ENCODE peak calls at places on chromosomes 5 and 9, in eight cellular contexts. M is adrenal gland; A is fibroblast of lung; Q is CD8-positive, alpha-beta T cell; B is Peyer's patch; I is body of pancreas; O is brain microvascular endothelial cell; K is gastrocnemius medialis. T is an unnamed sample.
A peak's percentile ranks its signal among the peaks of the same experiment; 100 is the strongest.

GRCh38 chr9:99511723-99512122 is 289.6 kb downstream of the SEC61B start:
- DNase-seq in I (no peak), A (no peak), B (no peak), K (no peak), O (no peak), Q (no peak), M (no peak), T (no peak)

GRCh38 chr5:29238115-29238514 is 1955.4 kb upstream of the CDH6 start:
- DNase-seq in Q (no peak), A (no peak), O (no peak), B (no peak), K (no peak), M (no peak), I (no peak), T (no peak)

GRCh38 chr9:18208166-18209059 is 265.5 kb upstream of the ADAMTSL1 start:
- DNase-seq in B (peak; percentile 59), I (peak; percentile 62), A (peak; percentile 10), K (no peak), M (peak; percentile 28), O (peak; percentile 46), Q (no peak), T (peak; percentile 70)

GRCh38 chr5:133025804-133026663 is at the start of gene ZCCHC10:
- DNase-seq in M (peak; percentile 96), O (peak; percentile 88), B (peak; percentile 93), I (peak; percentile 85), Q (peak; percentile 82), K (peak; percentile 86), A (peak; percentile 92), T (peak; percentile 94)

GRCh38 chr5:100903036-100903887 is at the start of gene ST8SIA4:
- DNase-seq in O (peak; percentile 62), K (peak; percentile 60), M (peak; percentile 60), Q (peak; percentile 81), B (peak; percentile 70), I (no peak), A (peak; percentile 82), T (no peak)

GRCh38 chr5:59712836-59713487 is 180.6 kb downstream of the PDE4D start:
- DNase-seq in A (peak; percentile 37), Q (no peak), O (no peak), K (no peak), I (no peak), B (no peak), M (no peak), T (peak; percentile 12)

GRCh38 chr5:81794246-81794645 is 43.3 kb upstream of the SSBP2 start:
- DNase-seq in I (no peak), M (no peak), A (no peak), B (no peak), K (no peak), Q (no peak), O (no peak), T (no peak)

GRCh38 chr9:88236531-88237453 is 98.5 kb upstream of the SPATA31C2 start:
- DNase-seq in I (peak; percentile 22), M (no peak), O (no peak), Q (no peak), B (no peak), K (no peak), A (peak; percentile 76), T (no peak)

GRCh38 chr9:81737871-81738507 is 48.6 kb upstream of the TLE1 start:
- DNase-seq in K (no peak), Q (no peak), O (peak; percentile 95), M (peak; percentile 68), A (peak; percentile 92), I (peak; percentile 36), B (no peak), T (no peak)

GRCh38 chr9:73023025-73023541 is 70.2 kb upstream of the ALDH1A1 start:
- DNase-seq in K (peak; percentile 16), B (peak; percentile 66), O (no peak), Q (no peak), A (peak; percentile 62), I (peak; percentile 68), M (peak; percentile 50), T (peak; percentile 29)

GRCh38 chr9:116661037-116661954 is 25.8 kb upstream of the TRIM32 start:
- DNase-seq in Q (no peak), O (peak; percentile 45), I (peak; percentile 16), B (no peak), A (peak; percentile 72), M (peak; percentile 20), K (peak; percentile 23), T (peak; percentile 48)

GRCh38 chr9:6703898-6704639 is 53.7 kb upstream of the KDM4C start:
- DNase-seq in B (peak; percentile 80), A (peak; percentile 79), O (peak; percentile 62), K (peak; percentile 82), I (peak; percentile 86), Q (peak; percentile 67), M (peak; percentile 92), T (no peak)

GRCh38 chr5:109682383-109682782 is 7.3 kb upstream of the MAN2A1 start:
- DNase-seq in A (no peak), Q (no peak), O (no peak), I (no peak), K (no peak), M (no peak), B (no peak), T (peak; percentile 42)

GRCh38 chr5:177389368-177390169 is 5.3 kb downstream of the SLC34A1 start:
- DNase-seq in B (no peak), Q (no peak), A (peak; percentile 93), O (peak; percentile 91), K (no peak), I (no peak), M (no peak), T (peak; percentile 69)
- H3K4me3 ChIP-seq in B (no peak overlapping the region), Q (no peak overlapping the region), A (no peak overlapping the region), O (no peak overlapping the region), K (no peak overlapping the region), I (no peak overlapping the region), M (no peak overlapping the region), T (no peak overlapping the region)

GRCh38 chr9:78320875-78321496 is 24.1 kb downstream of the PSAT1 start:
- DNase-seq in K (no peak), A (no peak), B (no peak), O (no peak), Q (no peak), M (no peak), I (no peak), T (no peak)

GRCh38 chr9:78319197-78320029 is 22.5 kb downstream of the PSAT1 start:
- DNase-seq in B (no peak), K (no peak), M (no peak), I (no peak), O (no peak), A (no peak), Q (no peak), T (no peak)

GRCh38 chr9:78316151-78316892 is 19.4 kb downstream of the PSAT1 start:
- DNase-seq in A (no peak), M (no peak), Q (no peak), I (no peak), O (no peak), B (no peak), K (no peak), T (no peak)

GRCh38 chr9:78321505-78321904 is 24.6 kb downstream of the PSAT1 start:
- DNase-seq in K (no peak), Q (no peak), O (no peak), M (no peak), B (no peak), A (no peak), I (no peak), T (no peak)

GRCh38 chr9:78320030-78320693 is 23.2 kb downstream of the PSAT1 start:
- DNase-seq in Q (no peak), I (no peak), O (no peak), K (no peak), M (no peak), A (no peak), B (no peak), T (no peak)
- H3K36me3 ChIP-seq in Q (peaks cover 3% of the 10 kb centered on the region), I (no peaks in the 10 kb centered on the region), O (peaks cover 10% of the 10 kb centered on the region), K (no peaks in the 10 kb centered on the region), M (peaks cover 15% of the 10 kb centered on the region), A (no peaks in the 10 kb centered on the region), B (no peaks in the 10 kb centered on the region), T (no peaks in the 10 kb centered on the region)

DNA sequence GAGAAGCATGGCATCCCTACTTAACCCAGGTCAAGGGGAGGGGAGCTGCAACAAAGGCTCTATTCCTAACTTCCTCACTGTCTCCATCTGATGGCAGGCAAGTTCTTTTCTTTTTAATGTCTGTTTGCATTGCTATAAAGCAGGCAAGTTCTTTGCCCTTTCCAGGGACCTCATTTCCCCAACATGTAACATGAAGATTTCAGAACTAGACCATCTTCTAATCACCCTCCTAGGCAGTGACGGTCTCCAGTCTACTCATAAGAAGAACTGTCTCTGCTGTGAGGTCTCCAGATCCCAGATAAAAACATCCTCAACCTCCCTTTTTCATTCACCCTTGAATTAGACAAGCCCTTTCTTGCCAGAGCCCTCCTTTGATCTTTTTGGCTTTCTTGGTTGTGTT is 42.1 kb downstream of the PPP1R2B start:
- DNase-seq in K (no peak), B (no peak), Q (no peak), I (no peak), A (no peak), O (no peak), M (no peak), T (no peak)
- TF ChIP-seq CTCF in K (no peak), B (no peak), Q (no peak), I (no peak), A (no peak), O (no peak), M (no peak), T (no peak)

GRCh38 chr9:129888085-129888808 is 53.0 kb downstream of the USP20 start:
- DNase-seq in K (peak; percentile 39), B (peak; percentile 60), O (no peak), M (no peak), A (no peak), I (no peak), Q (peak; percentile 85), T (no peak)

GRCh38 chr9:129887210-129888084 is 52.2 kb downstream of the USP20 start:
- DNase-seq in I (no peak), K (no peak), M (no peak), O (peak; percentile 73), B (no peak), Q (no peak), A (peak; percentile 80), T (no peak)

GRCh38 chr9:129885018-129885669 is 49.9 kb downstream of the USP20 start:
- DNase-seq in K (no peak), A (no peak), Q (no peak), B (no peak), M (peak; percentile 61), I (peak; percentile 45), O (no peak), T (peak; percentile 40)

GRCh38 chr9:129885670-129886106 is 50.4 kb downstream of the USP20 start:
- DNase-seq in M (peak; percentile 93), B (peak; percentile 92), K (peak; percentile 82), I (peak; percentile 92), Q (peak; percentile 79), A (peak; percentile 93), O (peak; percentile 86), T (peak; percentile 95)

DNA sequence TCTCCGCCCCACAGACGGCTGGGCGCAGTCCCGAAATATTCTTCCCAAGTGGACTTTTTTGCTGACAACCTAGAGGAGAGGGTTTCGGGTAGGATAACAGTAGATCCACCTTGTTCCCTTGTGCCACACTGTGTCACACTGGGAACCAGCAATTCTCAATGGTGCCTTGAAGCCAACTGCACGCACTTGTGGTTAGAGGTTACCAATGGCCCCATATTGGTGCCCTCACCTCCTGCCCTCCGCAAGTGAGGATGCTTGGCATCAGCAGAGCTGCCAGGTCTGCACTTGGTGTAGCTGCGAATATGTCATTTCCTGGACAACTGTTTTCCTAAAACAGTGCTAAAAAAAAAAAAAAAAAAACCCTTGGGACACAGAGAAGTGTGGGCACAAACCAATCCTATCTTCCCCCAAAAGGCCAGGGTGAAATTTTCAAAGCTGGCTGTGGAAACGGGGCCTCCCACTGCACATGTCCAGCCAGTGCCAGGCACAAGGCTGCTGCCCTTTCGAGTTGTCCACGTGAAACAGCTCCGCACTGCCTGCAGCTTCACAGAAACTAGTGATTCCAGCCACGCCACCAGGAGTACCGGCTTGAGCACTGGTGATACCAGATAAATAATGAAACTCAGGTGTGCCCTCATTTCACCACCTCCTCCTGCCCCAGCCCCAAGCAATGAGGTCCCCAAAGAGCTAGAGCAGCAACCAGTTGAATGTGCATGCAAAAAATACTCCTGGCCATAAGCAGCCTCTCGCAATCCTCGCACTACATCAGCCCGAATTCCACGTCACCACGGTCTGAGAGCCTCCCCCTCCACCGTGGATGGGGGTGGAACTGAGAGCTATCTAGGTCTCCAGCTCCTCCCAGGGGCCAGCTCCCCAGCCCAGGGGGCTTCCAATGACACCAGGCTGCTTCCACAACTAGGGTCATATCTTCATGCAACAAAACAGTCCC is 51.2 kb downstream of the USP20 start:
- DNase-seq in K (no peak), B (no peak), I (no peak), A (no peak), O (no peak), M (no peak), Q (peak; percentile 57), T (no peak)
- H3K4me3 ChIP-seq in K (peak overlapping the region; percentile 46), B (peak overlapping the region; percentile 53), I (no peak overlapping the region), A (no peak overlapping the region), O (no peak overlapping the region), M (no peak overlapping the region), Q (peak overlapping the region; percentile 92), T (no peak overlapping the region)